ENCODE peak calls at places on chromosome 9, in ten cellular contexts. E is cardiac muscle cell, V is suprapubic skin, K is K562, G is HepG2, X is uterus, Z is upper lobe of right lung, B is PC-9, Y is heart left ventricle, H is pancreas. I is an unnamed sample.

GRCh38 chr9:137554349-137554748 is 2.7 kb downstream of the MRPL41 start:
- DNase-seq in E (no peak), V (no peak), K (no peak), G (no peak), X (no peak), Z (no peak), B (no peak), Y (no peak), H (no peak), I (no peak)

GRCh38 chr9:134408939-134409737 is 82.9 kb downstream of the RXRA start:
- DNase-seq in E (no peak), V (no peak), K (peak; percentile 39), G (no peak), X (no peak), Z (no peak), B (no peak), Y (no peak), H (no peak), I (no peak)

GRCh38 chr9:70113403-70114022 is 69.9 kb downstream of the MAMDC2 start:
- DNase-seq in E (peak; percentile 79), V (no peak), K (peak; percentile 36), G (peak; percentile 23), X (peak; percentile 59), Z (no peak), B (peak; percentile 50), Y (peak; percentile 43), H (no peak), I (peak; percentile 43)

GRCh38 chr9:32502996-32503395 is 23.0 kb downstream of the RIGI start:
- DNase-seq in E (no peak), V (no peak), K (no peak), G (no peak), X (no peak), Z (no peak), B (no peak), Y (no peak), H (no peak), I (no peak)

GRCh38 chr9:116959775-116960174 is 272.7 kb downstream of the TRIM32 start:
- DNase-seq in E (no peak), V (no peak), K (no peak), G (no peak), X (no peak), Z (no peak), B (no peak), Y (no peak), H (peak; percentile 32), I (no peak)

GRCh38 chr9:32424616-32425015 is 40.2 kb downstream of the ACO1 start:
- DNase-seq in E (no peak), V (no peak), K (no peak), G (no peak), X (no peak), Z (no peak), B (peak; percentile 20), Y (no peak), H (no peak), I (no peak)

GRCh38 chr9:34392511-34392910 is 15.8 kb upstream of the MYORG start:
- DNase-seq in E (no peak), V (no peak), K (no peak), G (no peak), X (no peak), Z (no peak), B (no peak), Y (no peak), H (no peak), I (no peak)

GRCh38 chr9:36126016-36126786 is 10.3 kb upstream of the GLIPR2 start:
- DNase-seq in E (no peak), V (no peak), K (no peak), G (no peak), X (no peak), Z (no peak), B (no peak), Y (no peak), H (no peak), I (no peak)

GRCh38 chr9:16100596-16101091 is 547.8 kb downstream of the CCDC171 start:
- DNase-seq in E (peak; percentile 95), V (no peak), K (no peak), G (no peak), X (peak; percentile 76), Z (peak; percentile 65), B (no peak), Y (peak; percentile 70), H (no peak), I (no peak)

GRCh38 chr9:113742471-113742870 is 133.6 kb upstream of the ZNF618 start:
- DNase-seq in E (no peak), V (no peak), K (no peak), G (no peak), X (no peak), Z (no peak), B (no peak), Y (no peak), H (no peak), I (no peak)

GRCh38 chr9:113742878-113743277 is 133.2 kb upstream of the ZNF618 start:
- DNase-seq in E (no peak), V (no peak), K (no peak), G (no peak), X (no peak), Z (no peak), B (no peak), Y (no peak), H (no peak), I (no peak)

GRCh38 chr9:113737414-113738271 is 138.5 kb upstream of the ZNF618 start:
- DNase-seq in E (peak; percentile 73), V (no peak), K (peak; percentile 70), G (peak; percentile 46), X (peak; percentile 17), Z (no peak), B (peak; percentile 26), Y (peak; percentile 15), H (no peak), I (peak; percentile 71)

GRCh38 chr9:113738506-113738897 is 137.6 kb upstream of the ZNF618 start:
- DNase-seq in E (no peak), V (no peak), K (no peak), G (no peak), X (no peak), Z (no peak), B (no peak), Y (no peak), H (no peak), I (no peak)

DNA sequence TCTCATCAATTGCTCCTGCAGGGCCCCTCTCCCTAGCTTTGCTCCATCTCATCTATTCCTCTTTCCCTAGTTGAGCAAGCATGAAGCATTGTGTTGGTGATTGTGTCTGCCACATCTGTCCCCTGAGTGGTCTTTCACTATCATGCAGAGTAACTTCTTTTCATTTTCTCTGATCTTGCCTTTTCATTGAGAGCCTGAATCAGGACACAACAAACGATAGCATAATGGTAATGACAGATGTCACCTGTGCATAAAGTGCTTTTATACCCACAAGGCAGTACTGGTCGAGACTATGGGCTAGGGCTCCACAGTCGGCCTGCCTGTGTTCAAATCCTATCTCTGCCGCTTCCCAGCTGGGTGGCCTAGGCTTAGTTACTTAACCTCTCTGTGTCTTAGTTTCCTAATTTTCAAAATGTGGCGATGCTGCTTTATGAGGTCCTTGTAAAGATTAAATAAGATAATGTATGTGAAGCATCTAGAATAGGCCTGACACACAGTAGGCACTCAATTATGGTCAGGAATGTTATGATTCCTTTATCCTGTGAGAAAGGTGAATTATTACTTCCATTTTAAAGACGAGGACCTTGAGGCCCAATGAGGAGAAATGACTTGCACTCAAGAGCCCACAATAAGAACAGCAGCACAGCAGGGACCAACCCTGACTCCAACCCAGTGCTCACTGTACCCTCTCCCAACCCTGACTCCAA is 137.1 kb upstream of the ZNF618 start:
- DNase-seq in E (peak; percentile 16), V (no peak), K (no peak), G (no peak), X (no peak), Z (no peak), B (no peak), Y (no peak), H (no peak), I (no peak)
- H3K27ac ChIP-seq in E (no peak overlapping the region), V (no peak overlapping the region), K (no peak overlapping the region), G (no peak overlapping the region), X (no peak overlapping the region), Z (no peak overlapping the region), B (no peak overlapping the region), Y (no peak overlapping the region), H (no peak overlapping the region), I (no peak overlapping the region)

DNA sequence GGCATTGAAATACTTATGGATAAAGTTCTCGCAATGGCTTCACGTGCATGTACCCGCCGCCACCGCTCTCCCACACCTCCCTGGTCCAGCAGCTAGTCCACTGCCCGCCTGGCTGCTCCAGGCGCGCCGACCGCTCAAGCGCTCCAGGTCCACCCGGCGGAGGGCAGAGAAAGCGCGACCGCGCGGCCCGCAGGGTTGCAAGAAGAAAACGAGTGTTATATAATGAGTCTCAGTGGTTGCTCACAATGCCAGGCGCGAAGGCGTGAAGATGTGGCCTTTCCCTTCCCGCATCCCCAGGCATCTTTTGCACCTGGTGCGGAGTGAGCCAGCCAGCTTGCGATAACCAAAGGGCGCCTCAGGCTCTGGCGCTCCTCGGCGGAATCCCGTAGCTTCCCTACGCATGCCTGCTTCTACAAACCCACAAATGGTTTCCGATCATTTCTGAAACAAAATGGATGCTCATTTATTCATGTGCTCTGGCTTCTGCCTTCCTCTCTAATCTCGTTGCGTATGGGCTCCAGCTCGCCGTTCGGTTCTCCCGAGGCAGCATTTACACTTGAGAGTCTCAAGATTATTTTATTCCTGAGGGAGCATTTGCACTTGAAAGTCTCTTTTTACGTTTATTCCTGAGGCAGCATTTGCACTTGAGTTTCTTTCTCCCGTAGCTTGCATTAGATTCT is 25.7 kb downstream of the CDKN2A start:
- DNase-seq in E (peak; percentile 34), V (no peak), K (no peak), G (no peak), X (no peak), Z (no peak), B (no peak), Y (no peak), H (peak; percentile 52), I (no peak)
- H3K36me3 ChIP-seq in E (no peaks in the 10 kb centered on the region), V (no peaks in the 10 kb centered on the region), K (no peaks in the 10 kb centered on the region), G (no peaks in the 10 kb centered on the region), X (no peaks in the 10 kb centered on the region), Z (no peaks in the 10 kb centered on the region), B (peaks cover 36% of the 10 kb centered on the region), Y (no peaks in the 10 kb centered on the region), H (no peaks in the 10 kb centered on the region), I (no peaks in the 10 kb centered on the region)

DNA sequence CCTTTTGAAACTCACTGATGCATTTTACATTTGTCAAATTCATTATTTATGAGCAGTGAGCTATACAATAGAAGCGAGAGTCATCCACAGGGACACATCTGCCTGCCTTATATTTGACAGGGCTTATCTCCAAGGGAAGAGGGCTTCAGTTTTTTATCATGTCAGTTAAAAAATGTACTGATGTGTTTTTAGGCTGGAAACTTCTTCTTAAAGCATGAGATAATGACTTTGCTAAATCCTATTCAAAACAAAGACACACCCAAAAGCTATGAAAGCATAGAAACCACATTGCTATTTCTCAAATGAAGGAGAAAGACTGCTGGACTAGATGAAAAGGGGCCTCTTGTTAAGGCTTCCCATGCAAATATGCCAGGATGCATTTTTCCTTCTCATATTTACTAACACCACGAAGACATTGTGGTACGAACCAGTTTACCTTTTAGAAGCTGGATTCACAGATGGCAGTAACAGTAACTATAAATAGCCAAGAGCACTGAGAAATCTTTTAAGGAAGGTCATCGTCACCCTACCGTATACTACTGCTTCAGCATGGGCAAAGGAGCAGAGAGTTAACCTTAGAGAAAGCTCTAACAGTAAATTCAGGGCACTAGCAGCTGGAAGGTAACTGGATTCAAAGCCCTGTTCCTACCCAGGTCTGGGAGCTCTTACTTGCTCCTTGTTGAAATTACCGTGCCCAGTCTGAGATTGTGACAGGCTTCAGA is 86.3 kb upstream of the IFNK start:
- DNase-seq in E (no peak), V (no peak), K (no peak), G (no peak), X (no peak), Z (no peak), B (no peak), Y (no peak), H (no peak), I (no peak)
- H3K27ac ChIP-seq in E (no peak overlapping the region), V (no peak overlapping the region), K (peak overlapping the region; percentile 75), G (no peak overlapping the region), X (peak overlapping the region; percentile 44), Z (no peak overlapping the region), B (no peak overlapping the region), Y (no peak overlapping the region), H (no peak overlapping the region), I (no peak overlapping the region)

GRCh38 chr9:72576087-72576486 is 54.7 kb downstream of the TMC1 start:
- DNase-seq in E (no peak), V (no peak), K (no peak), G (no peak), X (no peak), Z (no peak), B (no peak), Y (no peak), H (no peak), I (no peak)
- H3K36me3 ChIP-seq in E (no peaks in the 10 kb centered on the region), V (no peaks in the 10 kb centered on the region), K (no peaks in the 10 kb centered on the region), G (no peaks in the 10 kb centered on the region), X (no peaks in the 10 kb centered on the region), Z (no peaks in the 10 kb centered on the region), B (no peaks in the 10 kb centered on the region), Y (no peaks in the 10 kb centered on the region), H (no peaks in the 10 kb centered on the region), I (no peaks in the 10 kb centered on the region)